ENCODE peak calls at places on chromosomes 12 and 14, in ten cellular contexts. J, R, Q, M, N, V, I, T, B and D are unnamed samples.

GRCh38 chr12:124053855-124054254 is 80.8 kb downstream of the ZNF664 start:
- DNase-seq in I (no peak), N (peak; percentile 58), T (peak; percentile 13), V (peak; percentile 36), R (peak; percentile 32), Q (no peak), M (no peak), B (peak; percentile 69), J (no peak), D (no peak)

GRCh38 chr14:23787436-23787835 is 151.3 kb downstream of the DHRS2 start:
- DNase-seq in M (no peak), Q (no peak), J (no peak), N (no peak), I (no peak), R (no peak), T (no peak), V (no peak), B (no peak), D (no peak)

GRCh38 chr14:99609245-99610117 is 5.5 kb upstream of the CCDC85C start:
- DNase-seq in T (peak; percentile 71), B (no peak), N (no peak), R (peak; percentile 53), J (no peak), I (no peak), V (peak; percentile 32), Q (no peak), M (no peak), D (no peak)

GRCh38 chr12:50086148-50086547 is 1.0 kb downstream of the SMARCD1 start:
- DNase-seq in M (no peak), V (no peak), J (no peak), T (no peak), B (no peak), Q (no peak), N (no peak), R (peak; percentile 27), I (no peak), D (no peak)

GRCh38 chr14:102819176-102819628 is 42.0 kb downstream of the TRAF3 start:
- DNase-seq in N (no peak), T (peak; percentile 17), I (peak; percentile 89), M (no peak), V (peak; percentile 72), J (no peak), B (no peak), R (no peak), Q (peak; percentile 46), D (no peak)

GRCh38 chr14:98501836-98502235 is 770.2 kb downstream of the BCL11B start:
- DNase-seq in M (no peak), T (no peak), J (no peak), N (no peak), Q (no peak), B (no peak), V (no peak), R (no peak), I (no peak), D (no peak)

GRCh38 chr14:68784298-68784910 is 8.5 kb downstream of the ZFP36L1 start:
- DNase-seq in Q (no peak), V (peak; percentile 87), J (peak; percentile 96), N (no peak), I (no peak), T (peak; percentile 95), M (no peak), R (peak; percentile 50), B (peak; percentile 45), D (no peak)

GRCh38 chr12:46266382-46266791 is 2.5 kb downstream of the SLC38A1 start:
- DNase-seq in M (no peak), B (no peak), I (no peak), J (no peak), V (peak; percentile 63), R (peak; percentile 77), N (peak; percentile 31), T (no peak), Q (peak; percentile 33), D (no peak)

GRCh38 chr12:26340649-26341048 is 145.3 kb downstream of the SSPN start:
- DNase-seq in J (peak; percentile 27), I (peak; percentile 37), B (no peak), M (no peak), N (no peak), T (no peak), V (peak; percentile 19), Q (no peak), R (no peak), D (no peak)

GRCh38 chr12:89364631-89365030 is 12.3 kb upstream of the DUSP6 start:
- DNase-seq in T (no peak), M (no peak), Q (no peak), N (no peak), V (no peak), R (no peak), J (no peak), B (no peak), I (no peak), D (no peak)

GRCh38 chr12:11510671-11511070 is 115.3 kb upstream of the PRB2 start:
- DNase-seq in I (no peak), M (no peak), R (no peak), Q (no peak), N (peak; percentile 50), B (no peak), J (no peak), T (no peak), V (no peak), D (no peak)

GRCh38 chr12:62522984-62523383 is 56.4 kb downstream of the MON2 start:
- DNase-seq in B (no peak), Q (no peak), R (peak; percentile 18), M (no peak), J (no peak), V (no peak), I (no peak), T (no peak), N (no peak), D (no peak)

GRCh38 chr12:75533239-75533638 is 21.8 kb upstream of the KRR1 start:
- DNase-seq in R (no peak), M (no peak), Q (no peak), B (no peak), T (no peak), J (no peak), V (no peak), N (no peak), I (no peak), D (no peak)

GRCh38 chr14:90508536-90509254 is 111.9 kb downstream of the CALM1 start:
- DNase-seq in T (peak; percentile 69), R (peak; percentile 70), J (no peak), B (no peak), Q (no peak), N (no peak), V (peak; percentile 85), M (no peak), I (no peak), D (no peak)

GRCh38 chr12:64566122-64566521 is 44.2 kb upstream of the RASSF3 start:
- DNase-seq in R (no peak), N (no peak), I (no peak), M (no peak), Q (no peak), T (no peak), B (no peak), J (no peak), V (no peak), D (no peak)

GRCh38 chr12:28015165-28015564 is 42.6 kb upstream of the PTHLH start:
- DNase-seq in N (no peak), V (no peak), B (no peak), R (no peak), T (no peak), J (no peak), M (no peak), Q (no peak), I (no peak), D (no peak)

GRCh38 chr12:113407931-113408585 is 4.4 kb upstream of the SDS start:
- DNase-seq in M (no peak), B (no peak), T (no peak), V (no peak), N (peak; percentile 18), Q (no peak), J (no peak), R (peak; percentile 55), I (no peak), D (no peak)

GRCh38 chr12:130713581-130713991 is 2.5 kb downstream of the RIMBP2 start:
- DNase-seq in T (peak; percentile 22), I (no peak), J (no peak), R (no peak), Q (no peak), V (no peak), B (peak; percentile 32), M (no peak), N (no peak), D (no peak)

GRCh38 chr12:4293942-4294505 is 20.5 kb downstream of the CCND2 start:
- DNase-seq in V (no peak), R (no peak), B (no peak), N (no peak), I (no peak), J (no peak), Q (no peak), M (no peak), T (no peak), D (no peak)

GRCh38 chr14:69531135-69531534 is 43.5 kb downstream of the CCDC177 start:
- DNase-seq in R (no peak), B (no peak), I (no peak), M (no peak), T (no peak), J (no peak), Q (no peak), V (no peak), N (no peak), D (no peak)

GRCh38 chr12:91344408-91344807 is 161.8 kb upstream of the DCN start:
- DNase-seq in V (no peak), N (no peak), I (no peak), T (no peak), B (no peak), R (no peak), J (no peak), Q (no peak), M (no peak), D (no peak)

GRCh38 chr14:56632192-56632591 is 52.6 kb downstream of the TMEM260 start:
- DNase-seq in M (no peak), V (no peak), I (no peak), T (no peak), J (no peak), R (no peak), N (no peak), Q (no peak), B (no peak), D (no peak)
- H3K36me3 ChIP-seq in M (peaks cover 33% of the 10 kb centered on the region), V (no peaks in the 10 kb centered on the region), I (no peaks in the 10 kb centered on the region), T (peaks cover 15% of the 10 kb centered on the region), J (peaks cover 40% of the 10 kb centered on the region), R (peaks cover 35% of the 10 kb centered on the region), N (peaks cover 13% of the 10 kb centered on the region), Q (peaks cover 21% of the 10 kb centered on the region), B (no peaks in the 10 kb centered on the region), D (no peaks in the 10 kb centered on the region)

GRCh38 chr12:122981036-122981471 is 573 bp downstream of the ARL6IP4 start:
- DNase-seq in I (no peak), B (no peak), R (peak; percentile 17), T (no peak), M (no peak), N (no peak), V (no peak), J (no peak), Q (no peak), D (no peak)
- H3K36me3 ChIP-seq in I (peaks cover 6% of the 10 kb centered on the region), B (no peaks in the 10 kb centered on the region), R (peaks cover 2% of the 10 kb centered on the region), T (no peaks in the 10 kb centered on the region), M (no peaks in the 10 kb centered on the region), N (no peaks in the 10 kb centered on the region), V (no peaks in the 10 kb centered on the region), J (no peaks in the 10 kb centered on the region), Q (no peaks in the 10 kb centered on the region), D (no peaks in the 10 kb centered on the region)

GRCh38 chr12:117158911-117159310 is 31.4 kb downstream of the FBXO21 start:
- DNase-seq in T (no peak), Q (no peak), B (no peak), I (no peak), R (peak; percentile 14), V (no peak), N (peak; percentile 43), J (no peak), M (no peak), D (no peak)
- H3K36me3 ChIP-seq in T (peaks cover 37% of the 10 kb centered on the region), Q (peaks cover 75% of the 10 kb centered on the region), B (no peaks in the 10 kb centered on the region), I (peaks cover 23% of the 10 kb centered on the region), R (peaks cover 72% of the 10 kb centered on the region), V (no peaks in the 10 kb centered on the region), N (peaks cover 27% of the 10 kb centered on the region), J (peaks cover 88% of the 10 kb centered on the region), M (peaks cover 76% of the 10 kb centered on the region), D (peaks cover 5% of the 10 kb centered on the region)

GRCh38 chr12:132872975-132873421 is 14.4 kb downstream of the CHFR start:
- DNase-seq in I (peak; percentile 13), Q (no peak), T (no peak), J (no peak), N (no peak), V (peak; percentile 23), M (no peak), B (no peak), R (no peak), D (no peak)
- H3K36me3 ChIP-seq in I (peaks cover 31% of the 10 kb centered on the region), Q (peaks cover 14% of the 10 kb centered on the region), T (peaks cover 35% of the 10 kb centered on the region), J (peaks cover 38% of the 10 kb centered on the region), N (peaks cover 71% of the 10 kb centered on the region), V (no peaks in the 10 kb centered on the region), M (peaks cover 61% of the 10 kb centered on the region), B (no peaks in the 10 kb centered on the region), R (peaks cover 28% of the 10 kb centered on the region), D (peaks cover 6% of the 10 kb centered on the region)